ENCODE peak calls at places on chromosome 11, in ten cellular contexts. One of them, this sample, is unnamed. For H3K4me1, H3K36me3 and H3K9me3, the result is how much of the 10 kb centered on the place peaks cover.

GRCh38 chr11:69497221-69497787 is 15.8 kb downstream of the LINC01488 start:
- DNase-seq in keratinocyte: no peak
- DNase-seq in testis: peak
- DNase-seq in HepG2: peak
- DNase-seq in left ventricle myocardium inferior: peak
- DNase-seq in naive thymus-derived CD4-positive, alpha-beta T cell: no peak
- DNase-seq in stomach: peak
- DNase-seq in colonic mucosa: no peak
- DNase-seq in ascending aorta: no peak
- DNase-seq in cardiac muscle cell: peak
- DNase-seq in this sample: no peak

GRCh38 chr11:122343247-122343646 is 227.2 kb upstream of the BLID start:
- DNase-seq in HepG2: no peak
- DNase-seq in testis: no peak
- DNase-seq in keratinocyte: no peak
- DNase-seq in cardiac muscle cell: peak
- DNase-seq in left ventricle myocardium inferior: no peak
- DNase-seq in colonic mucosa: no peak
- DNase-seq in stomach: no peak
- DNase-seq in naive thymus-derived CD4-positive, alpha-beta T cell: no peak
- DNase-seq in ascending aorta: no peak
- DNase-seq in this sample: no peak

GRCh38 chr11:97140885-97141494 is 751.2 kb downstream of the JRKL start:
- DNase-seq in colonic mucosa: no peak
- DNase-seq in testis: no peak
- DNase-seq in cardiac muscle cell: peak
- DNase-seq in left ventricle myocardium inferior: no peak
- DNase-seq in stomach: no peak
- DNase-seq in HepG2: peak
- DNase-seq in keratinocyte: no peak
- DNase-seq in ascending aorta: no peak
- DNase-seq in naive thymus-derived CD4-positive, alpha-beta T cell: no peak
- DNase-seq in this sample: peak

GRCh38 chr11:45885921-45886721 is 670 bp downstream of the MAPK8IP1 start:
- DNase-seq in ascending aorta: no peak
- DNase-seq in stomach: no peak
- DNase-seq in naive thymus-derived CD4-positive, alpha-beta T cell: no peak
- DNase-seq in left ventricle myocardium inferior: no peak
- DNase-seq in colonic mucosa: no peak
- DNase-seq in testis: no peak
- DNase-seq in cardiac muscle cell: no peak
- DNase-seq in HepG2: no peak
- DNase-seq in keratinocyte: no peak
- DNase-seq in this sample: no peak

GRCh38 chr11:123671534-123671933 is 17.1 kb upstream of the SCN3B start:
- DNase-seq in colonic mucosa: no peak
- DNase-seq in stomach: no peak
- DNase-seq in ascending aorta: no peak
- DNase-seq in testis: no peak
- DNase-seq in keratinocyte: no peak
- DNase-seq in cardiac muscle cell: no peak
- DNase-seq in HepG2: no peak
- DNase-seq in naive thymus-derived CD4-positive, alpha-beta T cell: no peak
- DNase-seq in left ventricle myocardium inferior: no peak
- DNase-seq in this sample: no peak

GRCh38 chr11:94186342-94187203 is 57.9 kb downstream of the PANX1 start:
- DNase-seq in naive thymus-derived CD4-positive, alpha-beta T cell: no peak
- DNase-seq in ascending aorta: no peak
- DNase-seq in cardiac muscle cell: no peak
- DNase-seq in keratinocyte: no peak
- DNase-seq in left ventricle myocardium inferior: no peak
- DNase-seq in HepG2: no peak
- DNase-seq in colonic mucosa: no peak
- DNase-seq in stomach: no peak
- DNase-seq in testis: no peak
- DNase-seq in this sample: no peak

GRCh38 chr11:14974723-14975587 is 2.8 kb upstream of the CALCA start:
- DNase-seq in naive thymus-derived CD4-positive, alpha-beta T cell: peak
- DNase-seq in keratinocyte: no peak
- DNase-seq in ascending aorta: no peak
- DNase-seq in stomach: peak
- DNase-seq in cardiac muscle cell: peak
- DNase-seq in left ventricle myocardium inferior: peak
- DNase-seq in HepG2: peak
- DNase-seq in testis: peak
- DNase-seq in colonic mucosa: peak
- DNase-seq in this sample: peak

GRCh38 chr11:45275823-45276222 is 10.3 kb downstream of the SYT13 start:
- DNase-seq in testis: no peak
- DNase-seq in left ventricle myocardium inferior: no peak
- DNase-seq in HepG2: no peak
- DNase-seq in naive thymus-derived CD4-positive, alpha-beta T cell: no peak
- DNase-seq in ascending aorta: no peak
- DNase-seq in keratinocyte: no peak
- DNase-seq in stomach: no peak
- DNase-seq in colonic mucosa: no peak
- DNase-seq in cardiac muscle cell: peak
- DNase-seq in this sample: no peak

GRCh38 chr11:111416231-111416960 is 37.3 kb upstream of the POU2AF1 start:
- DNase-seq in testis: no peak
- DNase-seq in keratinocyte: no peak
- DNase-seq in cardiac muscle cell: no peak
- DNase-seq in naive thymus-derived CD4-positive, alpha-beta T cell: no peak
- DNase-seq in ascending aorta: no peak
- DNase-seq in colonic mucosa: no peak
- DNase-seq in left ventricle myocardium inferior: no peak
- DNase-seq in stomach: no peak
- DNase-seq in HepG2: no peak
- DNase-seq in this sample: no peak

GRCh38 chr11:111413849-111414248 is 34.8 kb upstream of the POU2AF1 start:
- DNase-seq in ascending aorta: no peak
- DNase-seq in left ventricle myocardium inferior: no peak
- DNase-seq in testis: no peak
- DNase-seq in stomach: no peak
- DNase-seq in naive thymus-derived CD4-positive, alpha-beta T cell: no peak
- DNase-seq in keratinocyte: no peak
- DNase-seq in cardiac muscle cell: no peak
- DNase-seq in HepG2: no peak
- DNase-seq in colonic mucosa: no peak
- DNase-seq in this sample: no peak

GRCh38 chr11:111414936-111415335 is 35.9 kb upstream of the POU2AF1 start:
- DNase-seq in keratinocyte: no peak
- DNase-seq in HepG2: no peak
- DNase-seq in colonic mucosa: no peak
- DNase-seq in left ventricle myocardium inferior: no peak
- DNase-seq in cardiac muscle cell: no peak
- DNase-seq in stomach: no peak
- DNase-seq in ascending aorta: no peak
- DNase-seq in naive thymus-derived CD4-positive, alpha-beta T cell: no peak
- DNase-seq in testis: no peak
- DNase-seq in this sample: no peak

GRCh38 chr11:111412293-111412692 is 33.2 kb upstream of the POU2AF1 start:
- DNase-seq in HepG2: no peak
- DNase-seq in keratinocyte: no peak
- DNase-seq in ascending aorta: no peak
- DNase-seq in cardiac muscle cell: no peak
- DNase-seq in colonic mucosa: no peak
- DNase-seq in testis: no peak
- DNase-seq in left ventricle myocardium inferior: no peak
- DNase-seq in stomach: no peak
- DNase-seq in naive thymus-derived CD4-positive, alpha-beta T cell: no peak
- DNase-seq in this sample: no peak

DNA sequence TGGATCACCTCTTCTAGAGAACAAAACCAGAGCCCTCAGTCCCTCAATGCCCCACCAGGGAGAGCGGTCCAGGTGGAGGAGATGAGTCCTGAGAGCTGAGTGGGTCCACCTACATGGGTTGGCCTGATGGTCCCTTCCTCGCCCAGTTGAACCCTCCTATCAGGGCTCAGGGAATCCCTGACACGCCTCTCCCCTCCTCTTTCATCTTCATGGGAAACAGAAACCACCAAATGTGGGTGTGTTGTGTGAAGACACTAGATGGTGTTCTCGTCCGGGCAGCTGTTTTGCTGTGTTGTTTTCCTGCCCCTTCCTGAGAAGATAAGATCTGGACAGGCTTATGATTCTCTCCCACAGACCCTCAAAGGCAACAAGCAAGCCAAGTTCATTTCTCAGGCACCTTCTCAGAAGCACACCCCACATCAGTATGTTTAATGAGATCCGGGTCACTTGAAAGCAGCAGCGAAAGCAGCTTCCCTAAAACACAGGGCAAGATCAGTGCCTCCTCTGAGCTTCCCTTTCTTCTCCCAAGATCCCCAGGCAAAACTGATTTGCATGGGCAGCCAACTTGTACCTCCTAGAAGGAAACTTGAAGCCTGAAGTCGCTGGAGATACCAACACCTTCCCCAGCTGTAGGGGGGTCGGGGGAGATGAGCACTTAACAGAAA is 35.3 kb upstream of the POU2AF1 start:
- DNase-seq in keratinocyte: no peak
- DNase-seq in ascending aorta: no peak
- DNase-seq in naive thymus-derived CD4-positive, alpha-beta T cell: no peak
- DNase-seq in stomach: no peak
- DNase-seq in cardiac muscle cell: no peak
- DNase-seq in HepG2: no peak
- DNase-seq in colonic mucosa: no peak
- DNase-seq in left ventricle myocardium inferior: no peak
- DNase-seq in testis: no peak
- DNase-seq in this sample: no peak
- H3K4me1 ChIP-seq in keratinocyte: under half
- H3K4me1 ChIP-seq in ascending aorta: under half
- H3K4me1 ChIP-seq in naive thymus-derived CD4-positive, alpha-beta T cell: under half
- H3K4me1 ChIP-seq in stomach: under half
- H3K4me1 ChIP-seq in cardiac muscle cell: under half
- H3K4me1 ChIP-seq in HepG2: half or more
- H3K4me1 ChIP-seq in colonic mucosa: under half
- H3K4me1 ChIP-seq in left ventricle myocardium inferior: under half
- H3K4me1 ChIP-seq in testis: under half
- H3K4me1 ChIP-seq in this sample: under half

GRCh38 chr11:12818333-12819015 is 144.3 kb downstream of the TEAD1 start:
- DNase-seq in naive thymus-derived CD4-positive, alpha-beta T cell: no peak
- DNase-seq in ascending aorta: no peak
- DNase-seq in HepG2: no peak
- DNase-seq in keratinocyte: no peak
- DNase-seq in testis: no peak
- DNase-seq in colonic mucosa: no peak
- DNase-seq in cardiac muscle cell: peak
- DNase-seq in stomach: no peak
- DNase-seq in left ventricle myocardium inferior: peak
- DNase-seq in this sample: no peak
- H3K36me3 ChIP-seq in naive thymus-derived CD4-positive, alpha-beta T cell: under half
- H3K36me3 ChIP-seq in ascending aorta: under half
- H3K36me3 ChIP-seq in HepG2: under half
- H3K36me3 ChIP-seq in keratinocyte: under half
- H3K36me3 ChIP-seq in testis: under half
- H3K36me3 ChIP-seq in colonic mucosa: under half
- H3K36me3 ChIP-seq in cardiac muscle cell: under half
- H3K36me3 ChIP-seq in stomach: under half
- H3K36me3 ChIP-seq in left ventricle myocardium inferior: under half
- H3K36me3 ChIP-seq in this sample: under half

DNA sequence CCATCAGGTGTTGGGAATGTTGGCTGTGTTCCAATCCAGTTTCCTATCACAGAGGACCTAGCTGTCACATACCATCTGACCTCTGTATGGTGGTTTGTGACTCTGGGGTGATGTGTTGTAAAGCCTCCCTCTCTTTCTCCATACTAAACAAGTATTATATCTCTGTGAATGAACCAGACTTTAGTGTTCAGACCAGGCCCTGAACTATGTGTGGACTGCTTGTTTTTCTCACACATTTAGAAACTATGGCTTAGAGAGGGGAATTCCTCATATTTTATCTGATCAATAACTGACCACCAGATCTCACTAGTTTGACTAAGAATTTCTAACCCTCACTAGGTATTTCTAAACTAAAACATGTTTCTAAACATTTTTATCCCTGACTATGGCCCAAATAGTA is 17.5 kb downstream of the NCR3LG1 start:
- DNase-seq in cardiac muscle cell: no peak
- DNase-seq in stomach: no peak
- DNase-seq in ascending aorta: no peak
- DNase-seq in left ventricle myocardium inferior: no peak
- DNase-seq in naive thymus-derived CD4-positive, alpha-beta T cell: no peak
- DNase-seq in keratinocyte: no peak
- DNase-seq in colonic mucosa: no peak
- DNase-seq in testis: no peak
- DNase-seq in HepG2: no peak
- DNase-seq in this sample: no peak
- H3K9me3 ChIP-seq in cardiac muscle cell: under half
- H3K9me3 ChIP-seq in stomach: half or more
- H3K9me3 ChIP-seq in ascending aorta: under half
- H3K9me3 ChIP-seq in left ventricle myocardium inferior: half or more
- H3K9me3 ChIP-seq in naive thymus-derived CD4-positive, alpha-beta T cell: under half
- H3K9me3 ChIP-seq in keratinocyte: under half
- H3K9me3 ChIP-seq in colonic mucosa: under half
- H3K9me3 ChIP-seq in testis: under half
- H3K9me3 ChIP-seq in HepG2: half or more
- H3K9me3 ChIP-seq in this sample: under half

GRCh38 chr11:36196476-36197099 is 92.6 kb downstream of the COMMD9 start:
- DNase-seq in ascending aorta: no peak
- DNase-seq in left ventricle myocardium inferior: no peak
- DNase-seq in cardiac muscle cell: peak
- DNase-seq in HepG2: no peak
- DNase-seq in colonic mucosa: no peak
- DNase-seq in stomach: no peak
- DNase-seq in keratinocyte: no peak
- DNase-seq in naive thymus-derived CD4-positive, alpha-beta T cell: no peak
- DNase-seq in testis: peak
- DNase-seq in this sample: peak

GRCh38 chr11:36195496-36196346 is 93.5 kb downstream of the COMMD9 start:
- DNase-seq in colonic mucosa: no peak
- DNase-seq in keratinocyte: no peak
- DNase-seq in naive thymus-derived CD4-positive, alpha-beta T cell: no peak
- DNase-seq in cardiac muscle cell: peak
- DNase-seq in left ventricle myocardium inferior: no peak
- DNase-seq in HepG2: no peak
- DNase-seq in testis: peak
- DNase-seq in ascending aorta: no peak
- DNase-seq in stomach: no peak
- DNase-seq in this sample: peak

GRCh38 chr11:36187618-36188017 is 101.6 kb downstream of the COMMD9 start:
- DNase-seq in stomach: no peak
- DNase-seq in left ventricle myocardium inferior: no peak
- DNase-seq in HepG2: no peak
- DNase-seq in colonic mucosa: no peak
- DNase-seq in keratinocyte: no peak
- DNase-seq in naive thymus-derived CD4-positive, alpha-beta T cell: no peak
- DNase-seq in ascending aorta: no peak
- DNase-seq in cardiac muscle cell: no peak
- DNase-seq in testis: no peak
- DNase-seq in this sample: no peak

GRCh38 chr11:36192723-36193619 is 96.3 kb downstream of the COMMD9 start:
- DNase-seq in ascending aorta: no peak
- DNase-seq in stomach: no peak
- DNase-seq in naive thymus-derived CD4-positive, alpha-beta T cell: no peak
- DNase-seq in HepG2: no peak
- DNase-seq in keratinocyte: no peak
- DNase-seq in cardiac muscle cell: no peak
- DNase-seq in left ventricle myocardium inferior: no peak
- DNase-seq in colonic mucosa: no peak
- DNase-seq in testis: no peak
- DNase-seq in this sample: no peak

DNA sequence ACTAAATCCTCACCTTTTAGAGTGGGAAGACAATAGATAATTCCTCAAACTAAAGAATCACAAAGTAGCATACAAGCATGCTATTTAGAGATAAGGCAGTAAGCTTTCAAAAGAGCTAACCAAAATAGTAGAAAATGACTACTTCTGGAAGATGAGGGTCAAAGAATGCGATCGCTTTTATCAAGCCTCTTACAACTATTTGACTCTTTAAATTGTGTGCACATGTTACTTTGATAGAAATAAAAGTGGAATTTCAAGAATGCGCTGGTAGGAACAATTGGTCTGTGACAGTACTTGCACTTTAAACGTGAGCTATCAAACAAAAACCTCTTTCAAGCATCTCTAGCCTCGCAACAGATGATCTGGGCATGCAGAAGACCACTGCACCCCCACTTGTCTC is 97.3 kb downstream of the COMMD9 start:
- DNase-seq in left ventricle myocardium inferior: no peak
- DNase-seq in colonic mucosa: no peak
- DNase-seq in naive thymus-derived CD4-positive, alpha-beta T cell: no peak
- DNase-seq in stomach: no peak
- DNase-seq in keratinocyte: no peak
- DNase-seq in cardiac muscle cell: no peak
- DNase-seq in HepG2: no peak
- DNase-seq in testis: no peak
- DNase-seq in ascending aorta: no peak
- DNase-seq in this sample: no peak
- H3K4me1 ChIP-seq in left ventricle myocardium inferior: under half
- H3K4me1 ChIP-seq in colonic mucosa: under half
- H3K4me1 ChIP-seq in naive thymus-derived CD4-positive, alpha-beta T cell: under half
- H3K4me1 ChIP-seq in stomach: under half
- H3K4me1 ChIP-seq in keratinocyte: under half
- H3K4me1 ChIP-seq in cardiac muscle cell: under half
- H3K4me1 ChIP-seq in HepG2: under half
- H3K4me1 ChIP-seq in testis: under half
- H3K4me1 ChIP-seq in ascending aorta: under half
- H3K4me1 ChIP-seq in this sample: under half

This sample was measured in BE2C.